ENCODE peak calls at places on chromosome 5, in six cellular contexts. K is naive B cell, V is sciatic nerve, M is Peyer's patch, Y is HFFc6, H is germinal center. G is an unnamed sample.

GRCh38 chr5:32903613-32904012 is 192.5 kb downstream of the NPR3 start:
- DNase-seq in K (no peak), V (no peak), M (no peak), Y (no peak), H (no peak), G (no peak)

GRCh38 chr5:38528162-38528703 is 28.2 kb downstream of the LIFR start:
- DNase-seq in K (no peak), V (no peak), M (no peak), Y (no peak), H (no peak), G (no peak)

GRCh38 chr5:179732918-179733763 is 519 bp downstream of the MAML1 start:
- DNase-seq in K (no peak), V (peak), M (no peak), Y (peak), H (peak), G (no peak)

GRCh38 chr5:158398360-158399201 is 539.6 kb upstream of the CLINT1 start:
- DNase-seq in K (peak), V (no peak), M (no peak), Y (no peak), H (peak), G (no peak)

GRCh38 chr5:143886621-143887301 is 74.8 kb downstream of the HMHB1 start:
- DNase-seq in K (no peak), V (no peak), M (no peak), Y (no peak), H (no peak), G (no peak)

GRCh38 chr5:135156715-135157404 is 122.8 kb upstream of the PITX1 start:
- DNase-seq in K (no peak), V (no peak), M (no peak), Y (no peak), H (no peak), G (no peak)

GRCh38 chr5:104430977-104431620 is 868.5 kb upstream of the NUDT12 start:
- DNase-seq in K (no peak), V (no peak), M (no peak), Y (no peak), H (no peak), G (no peak)

GRCh38 chr5:173420108-173420507 is 91.9 kb upstream of the STC2 start:
- DNase-seq in K (no peak), V (no peak), M (no peak), Y (no peak), H (no peak), G (no peak)